ENCODE peak calls at places on chromosomes 2 and 18, in five cellular contexts. M is body of pancreas, L is MG63, I is cardiac fibroblast, W is AG04450. B is an unnamed sample.

GRCh38 chr18:3554811-3555427 is 104.9 kb downstream of the TGIF1 start:
- DNase-seq in M (no peak), L (no peak), I (no peak), W (no peak), B (no peak)

GRCh38 chr2:198596985-198597384 is 792.6 kb downstream of the PLCL1 start:
- DNase-seq in M (no peak), L (no peak), I (no peak), W (no peak), B (no peak)

GRCh38 chr18:3281456-3282400 is 19.8 kb downstream of the MYL12B start:
- DNase-seq in M (no peak), L (no peak), I (peak), W (no peak), B (peak)

GRCh38 chr2:175167076-175167791 is 769 bp downstream of the ATF2 start:
- DNase-seq in M (peak), L (peak), I (peak), W (no peak), B (peak)

GRCh38 chr2:916935-917334 is 33.7 kb upstream of the SNTG2 start:
- DNase-seq in M (no peak), L (no peak), I (no peak), W (no peak), B (no peak)

GRCh38 chr2:144849612-144850011 is 329.7 kb upstream of the ZEB2 start:
- DNase-seq in M (peak), L (no peak), I (no peak), W (no peak), B (peak)

GRCh38 chr2:169815849-169816248 is 8.9 kb downstream of the METTL5 start:
- DNase-seq in M (no peak), L (peak), I (peak), W (peak), B (peak)

GRCh38 chr2:68819556-68819955 is 51.6 kb downstream of the BMP10 start:
- DNase-seq in M (no peak), L (no peak), I (no peak), W (no peak), B (no peak)

GRCh38 chr2:191845876-191846786 is 757 bp downstream of the CAVIN2 start:
- DNase-seq in M (no peak), L (no peak), I (no peak), W (no peak), B (no peak)

GRCh38 chr18:73959341-73959740 is 188.3 kb downstream of the FBXO15 start:
- DNase-seq in M (no peak), L (no peak), I (no peak), W (no peak), B (no peak)

GRCh38 chr2:48198285-48198821 is 292.1 kb upstream of the FBXO11 start:
- DNase-seq in M (no peak), L (no peak), I (no peak), W (no peak), B (no peak)

GRCh38 chr18:8519102-8519501 is 90.1 kb upstream of the RAB12 start:
- DNase-seq in M (no peak), L (no peak), I (no peak), W (no peak), B (no peak)

GRCh38 chr2:30502310-30502709 is 55.3 kb downstream of the LCLAT1 start:
- DNase-seq in M (no peak), L (no peak), I (no peak), W (no peak), B (no peak)

GRCh38 chr2:99880148-99880983 is 262.0 kb downstream of the AFF3 start:
- DNase-seq in M (no peak), L (peak), I (peak), W (peak), B (peak)

GRCh38 chr2:218517434-218518206 is 50.5 kb downstream of the USP37 start:
- DNase-seq in M (no peak), L (no peak), I (peak), W (no peak), B (peak)

GRCh38 chr2:95260028-95261023 is 13.9 kb upstream of the PROM2 start:
- DNase-seq in M (no peak), L (no peak), I (no peak), W (no peak), B (peak)

GRCh38 chr2:38164881-38165280 is 88.9 kb upstream of the CYP1B1 start:
- DNase-seq in M (no peak), L (no peak), I (no peak), W (no peak), B (no peak)

GRCh38 chr2:73013941-73014340 is 57.6 kb downstream of the SFXN5 start:
- DNase-seq in M (no peak), L (no peak), I (peak), W (no peak), B (no peak)

GRCh38 chr2:72135921-72136320 is 11.7 kb downstream of the CYP26B1 start:
- DNase-seq in M (no peak), L (no peak), I (no peak), W (no peak), B (no peak)

GRCh38 chr2:70482401-70482800 is 71.2 kb downstream of the TGFA start:
- DNase-seq in M (no peak), L (no peak), I (no peak), W (no peak), B (no peak)

GRCh38 chr18:58325521-58325908 is 281.5 kb downstream of the NEDD4L start:
- DNase-seq in M (no peak), L (no peak), I (no peak), W (no peak), B (peak)

GRCh38 chr2:24981742-24982141 is 10.0 kb upstream of the DNAJC27 start:
- DNase-seq in M (no peak), L (no peak), I (no peak), W (no peak), B (peak)

GRCh38 chr18:49076767-49077166 is 126.0 kb upstream of the SMAD7 start:
- DNase-seq in M (no peak), L (no peak), I (no peak), W (no peak), B (no peak)

GRCh38 chr2:9192712-9193111 is 13.9 kb upstream of the ASAP2 start:
- DNase-seq in M (no peak), L (no peak), I (no peak), W (no peak), B (no peak)

GRCh38 chr2:192267484-192267883 is 72.8 kb upstream of the TMEFF2 start:
- DNase-seq in M (no peak), L (no peak), I (peak), W (peak), B (peak)

GRCh38 chr2:16774980-16775963 is 109.6 kb upstream of the CYRIA start:
- DNase-seq in M (no peak), L (no peak), I (peak), W (no peak), B (no peak)

GRCh38 chr2:61434314-61434713 is 36.6 kb downstream of the USP34 start:
- DNase-seq in M (peak), L (no peak), I (no peak), W (no peak), B (peak)

GRCh38 chr2:164560181-164560792 is 61.0 kb downstream of the GRB14 start:
- DNase-seq in M (no peak), L (no peak), I (peak), W (no peak), B (peak)

GRCh38 chr2:230913406-230913805 is 11.6 kb downstream of the GPR55 start:
- DNase-seq in M (peak), L (no peak), I (peak), W (no peak), B (peak)

GRCh38 chr18:23921716-23922285 is 92.8 kb upstream of the TTC39C start:
- DNase-seq in M (no peak), L (no peak), I (no peak), W (no peak), B (no peak)

GRCh38 chr2:112074506-112074905 is 19.4 kb downstream of the TMEM87B start:
- DNase-seq in M (no peak), L (no peak), I (peak), W (no peak), B (no peak)

GRCh38 chr2:29879456-29879855 is 41.9 kb downstream of the ALK start:
- DNase-seq in M (no peak), L (no peak), I (no peak), W (no peak), B (no peak)

GRCh38 chr2:179422037-179422643 is 157.5 kb upstream of the SESTD1 start:
- DNase-seq in M (peak), L (peak), I (peak), W (peak), B (peak)

GRCh38 chr18:12018861-12019260 is 37.6 kb downstream of the IMPA2 start:
- DNase-seq in M (no peak), L (no peak), I (no peak), W (no peak), B (no peak)

GRCh38 chr2:234399451-234400246 is 97.2 kb downstream of the ARL4C start:
- DNase-seq in M (no peak), L (no peak), I (no peak), W (no peak), B (peak)
- H3K4me3 ChIP-seq in M (no peak), L (no peak), I (no peak), W (no peak), B (no peak)

DNA sequence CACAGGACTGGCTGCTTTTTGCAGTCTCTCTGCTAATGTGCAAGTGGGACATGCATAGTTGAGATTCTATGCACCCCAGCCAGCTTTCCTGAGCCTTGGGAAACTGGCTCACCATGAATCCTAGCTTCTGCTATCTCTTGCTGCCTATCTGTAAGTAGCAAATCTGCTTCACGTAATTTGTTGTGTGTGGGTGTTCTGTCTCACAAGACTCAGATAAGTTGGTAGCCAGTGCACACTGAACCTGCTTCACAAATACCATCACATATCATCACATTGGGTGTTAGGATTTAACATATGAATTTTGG is 13.9 kb upstream of the VRK2 start:
- DNase-seq in M (no peak), L (no peak), I (no peak), W (no peak), B (no peak)
- H3K4me3 ChIP-seq in M (no peak), L (no peak), I (no peak), W (no peak), B (no peak)

GRCh38 chr2:104685591-104685990 is 168.3 kb upstream of the POU3F3 start:
- DNase-seq in M (no peak), L (no peak), I (no peak), W (no peak), B (no peak)

GRCh38 chr2:104687147-104687546 is 166.8 kb upstream of the POU3F3 start:
- DNase-seq in M (no peak), L (no peak), I (no peak), W (no peak), B (no peak)

GRCh38 chr2:104690255-104690999 is 163.5 kb upstream of the POU3F3 start:
- DNase-seq in M (no peak), L (no peak), I (no peak), W (no peak), B (peak)
- H3K4me3 ChIP-seq in M (no peak), L (no peak), I (no peak), W (no peak), B (no peak)

GRCh38 chr2:74516070-74516633 is 1.9 kb downstream of the TLX2 start:
- DNase-seq in M (peak), L (no peak), I (peak), W (no peak), B (peak)
- H3K4me3 ChIP-seq in M (no peak), L (no peak), I (no peak), W (peak), B (no peak)

GRCh38 chr2:237625777-237626176 is 1.6 kb upstream of the LRRFIP1 start:
- DNase-seq in M (no peak), L (no peak), I (no peak), W (no peak), B (no peak)

GRCh38 chr2:237623428-237624403 is 3.7 kb upstream of the LRRFIP1 start:
- DNase-seq in M (no peak), L (no peak), I (peak), W (no peak), B (no peak)

GRCh38 chr2:237626813-237627451 is 455 bp upstream of the LRRFIP1 start:
- DNase-seq in M (no peak), L (no peak), I (no peak), W (no peak), B (no peak)

GRCh38 chr2:237624565-237624964 is 2.8 kb upstream of the LRRFIP1 start:
- DNase-seq in M (no peak), L (no peak), I (no peak), W (no peak), B (no peak)

GRCh38 chr2:237625216-237625705 is 2.1 kb upstream of the LRRFIP1 start:
- DNase-seq in M (peak), L (no peak), I (no peak), W (no peak), B (no peak)
- H3K4me3 ChIP-seq in M (no peak), L (no peak), I (no peak), W (no peak), B (no peak)

DNA sequence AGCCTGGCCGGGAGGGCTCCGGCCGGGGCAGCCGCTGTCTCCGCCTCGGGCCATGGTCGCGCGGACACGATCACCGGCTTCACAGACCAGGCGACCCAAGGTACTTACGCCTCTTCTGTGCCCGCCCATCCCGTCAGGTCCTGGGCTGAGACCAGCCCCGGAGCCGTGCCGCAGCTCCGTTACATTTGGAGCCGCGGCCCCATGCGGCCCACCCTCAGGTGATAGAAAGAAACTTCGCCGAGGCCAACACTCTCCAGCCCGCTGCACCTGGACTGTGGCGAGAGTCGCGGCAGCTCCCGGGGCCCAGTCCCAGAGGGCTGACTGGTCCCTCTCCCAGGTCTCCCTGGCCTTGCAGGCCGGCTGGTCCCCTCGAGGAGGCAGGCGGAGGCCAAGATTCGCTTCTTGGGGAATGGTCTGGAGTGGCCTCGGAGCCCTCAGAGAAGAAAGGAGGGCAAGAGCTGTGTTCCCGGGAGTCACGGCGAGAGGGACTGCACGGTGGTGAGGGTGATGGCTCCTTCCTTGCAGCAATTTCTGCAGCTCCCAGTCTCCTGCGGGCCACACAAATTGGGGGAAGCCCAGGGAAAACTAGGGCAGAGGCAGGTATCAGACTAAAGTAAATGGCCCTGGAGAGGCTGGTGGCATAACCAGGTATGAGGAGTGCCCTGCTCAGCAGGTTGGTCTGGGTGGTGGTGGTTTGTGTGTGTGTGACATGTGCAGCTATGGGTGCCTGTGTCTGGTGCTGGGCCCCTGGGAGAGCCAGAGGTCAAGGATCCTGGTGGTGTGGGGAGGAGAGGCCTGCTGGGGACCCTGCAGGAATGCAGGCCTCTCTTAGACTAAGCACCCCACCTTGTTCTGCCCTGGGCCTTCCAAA is 822 bp downstream of the GDF7 start:
- DNase-seq in M (no peak), L (no peak), I (no peak), W (no peak), B (no peak)
- H3K4me3 ChIP-seq in M (no peak), L (no peak), I (peak), W (peak), B (peak)

GRCh38 chr2:51031004-51031791 is 734 bp downstream of the NRXN1 start:
- DNase-seq in M (no peak), L (no peak), I (no peak), W (no peak), B (no peak)
- H3K4me3 ChIP-seq in M (no peak), L (no peak), I (no peak), W (no peak), B (no peak)

B was measured in AG10803.